ENCODE peak calls at places on chromosomes 5 and 9, in eight cellular contexts. One of them, this sample, is unnamed.

GRCh38 chr5:15807248-15807647 is 307.3 kb downstream of the FBXL7 start:
- DNase-seq in IMR-90: peak; percentile 13
- DNase-seq in esophagus squamous epithelium: no peak
- DNase-seq in heart left ventricle: peak; percentile 24
- DNase-seq in tibial artery: no peak
- DNase-seq in PC-9: no peak
- DNase-seq in CD8-positive, alpha-beta T cell: no peak
- DNase-seq in brain microvascular endothelial cell: no peak
- DNase-seq in this sample: no peak

GRCh38 chr5:178241259-178241658 is 8.7 kb upstream of the PHYKPL start:
- DNase-seq in IMR-90: no peak
- DNase-seq in CD8-positive, alpha-beta T cell: no peak
- DNase-seq in PC-9: no peak
- DNase-seq in esophagus squamous epithelium: no peak
- DNase-seq in tibial artery: no peak
- DNase-seq in brain microvascular endothelial cell: no peak
- DNase-seq in heart left ventricle: peak; percentile 61
- DNase-seq in this sample: no peak

GRCh38 chr5:14173419-14174234 is 30.5 kb downstream of the TRIO start:
- DNase-seq in CD8-positive, alpha-beta T cell: no peak
- DNase-seq in PC-9: peak; percentile 78
- DNase-seq in esophagus squamous epithelium: no peak
- DNase-seq in heart left ventricle: no peak
- DNase-seq in brain microvascular endothelial cell: no peak
- DNase-seq in tibial artery: no peak
- DNase-seq in IMR-90: no peak
- DNase-seq in this sample: no peak

GRCh38 chr9:134622896-134623407 is 18.7 kb upstream of the COL5A1 start:
- DNase-seq in IMR-90: no peak
- DNase-seq in esophagus squamous epithelium: no peak
- DNase-seq in brain microvascular endothelial cell: no peak
- DNase-seq in PC-9: no peak
- DNase-seq in tibial artery: peak; percentile 66
- DNase-seq in CD8-positive, alpha-beta T cell: no peak
- DNase-seq in heart left ventricle: no peak
- DNase-seq in this sample: no peak

GRCh38 chr9:16729656-16730055 is 140.8 kb downstream of the BNC2 start:
- DNase-seq in IMR-90: peak; percentile 19
- DNase-seq in esophagus squamous epithelium: no peak
- DNase-seq in heart left ventricle: no peak
- DNase-seq in tibial artery: no peak
- DNase-seq in brain microvascular endothelial cell: no peak
- DNase-seq in PC-9: no peak
- DNase-seq in CD8-positive, alpha-beta T cell: no peak
- DNase-seq in this sample: no peak

GRCh38 chr5:150295741-150296486 is 6.3 kb upstream of the CAMK2A start:
- DNase-seq in esophagus squamous epithelium: no peak
- DNase-seq in PC-9: no peak
- DNase-seq in CD8-positive, alpha-beta T cell: no peak
- DNase-seq in brain microvascular endothelial cell: no peak
- DNase-seq in IMR-90: no peak
- DNase-seq in tibial artery: no peak
- DNase-seq in heart left ventricle: no peak
- DNase-seq in this sample: peak; percentile 59

GRCh38 chr9:94157408-94157801 is 73.1 kb downstream of the PTPDC1 start:
- DNase-seq in PC-9: no peak
- DNase-seq in CD8-positive, alpha-beta T cell: no peak
- DNase-seq in esophagus squamous epithelium: no peak
- DNase-seq in IMR-90: no peak
- DNase-seq in tibial artery: no peak
- DNase-seq in brain microvascular endothelial cell: no peak
- DNase-seq in heart left ventricle: no peak
- DNase-seq in this sample: no peak

GRCh38 chr9:38298904-38299303 is 93.6 kb upstream of the ALDH1B1 start:
- DNase-seq in PC-9: no peak
- DNase-seq in heart left ventricle: no peak
- DNase-seq in esophagus squamous epithelium: no peak
- DNase-seq in tibial artery: no peak
- DNase-seq in IMR-90: no peak
- DNase-seq in CD8-positive, alpha-beta T cell: no peak
- DNase-seq in brain microvascular endothelial cell: no peak
- DNase-seq in this sample: no peak

GRCh38 chr9:122228906-122229837 is at the start of gene LHX6:
- DNase-seq in PC-9: no peak
- DNase-seq in tibial artery: no peak
- DNase-seq in CD8-positive, alpha-beta T cell: no peak
- DNase-seq in brain microvascular endothelial cell: peak; percentile 15
- DNase-seq in IMR-90: peak; percentile 47
- DNase-seq in heart left ventricle: peak; percentile 49
- DNase-seq in esophagus squamous epithelium: no peak
- DNase-seq in this sample: no peak

GRCh38 chr9:129287595-129288305 is 109.7 kb upstream of the IER5L start:
- DNase-seq in heart left ventricle: no peak
- DNase-seq in esophagus squamous epithelium: no peak
- DNase-seq in CD8-positive, alpha-beta T cell: no peak
- DNase-seq in IMR-90: no peak
- DNase-seq in brain microvascular endothelial cell: no peak
- DNase-seq in tibial artery: peak; percentile 57
- DNase-seq in PC-9: no peak
- DNase-seq in this sample: peak; percentile 61

GRCh38 chr9:19828586-19828985 is 39.7 kb upstream of the SLC24A2 start:
- DNase-seq in brain microvascular endothelial cell: no peak
- DNase-seq in IMR-90: no peak
- DNase-seq in PC-9: no peak
- DNase-seq in tibial artery: no peak
- DNase-seq in CD8-positive, alpha-beta T cell: no peak
- DNase-seq in heart left ventricle: no peak
- DNase-seq in esophagus squamous epithelium: no peak
- DNase-seq in this sample: no peak

GRCh38 chr5:136979131-136979530 is 520.0 kb downstream of the SPOCK1 start:
- DNase-seq in CD8-positive, alpha-beta T cell: no peak
- DNase-seq in tibial artery: no peak
- DNase-seq in IMR-90: peak; percentile 11
- DNase-seq in PC-9: peak; percentile 45
- DNase-seq in esophagus squamous epithelium: no peak
- DNase-seq in heart left ventricle: no peak
- DNase-seq in brain microvascular endothelial cell: no peak
- DNase-seq in this sample: no peak

GRCh38 chr9:122370869-122371467 is at the start of gene PTGS1:
- DNase-seq in PC-9: peak; percentile 43
- DNase-seq in brain microvascular endothelial cell: no peak
- DNase-seq in tibial artery: no peak
- DNase-seq in esophagus squamous epithelium: no peak
- DNase-seq in CD8-positive, alpha-beta T cell: peak; percentile 9
- DNase-seq in IMR-90: peak; percentile 38
- DNase-seq in heart left ventricle: peak; percentile 61
- DNase-seq in this sample: peak; percentile 75

GRCh38 chr9:92276223-92277007 is 17.1 kb downstream of the IARS1 start:
- DNase-seq in brain microvascular endothelial cell: no peak
- DNase-seq in IMR-90: no peak
- DNase-seq in tibial artery: no peak
- DNase-seq in heart left ventricle: no peak
- DNase-seq in esophagus squamous epithelium: no peak
- DNase-seq in CD8-positive, alpha-beta T cell: no peak
- DNase-seq in PC-9: no peak
- DNase-seq in this sample: no peak

GRCh38 chr5:180421672-180422071 is 68.5 kb upstream of the GFPT2 start:
- DNase-seq in brain microvascular endothelial cell: no peak
- DNase-seq in heart left ventricle: no peak
- DNase-seq in PC-9: no peak
- DNase-seq in CD8-positive, alpha-beta T cell: no peak
- DNase-seq in tibial artery: no peak
- DNase-seq in esophagus squamous epithelium: no peak
- DNase-seq in IMR-90: no peak
- DNase-seq in this sample: no peak

GRCh38 chr5:73363911-73364730 is 84.5 kb downstream of the FOXD1 start:
- DNase-seq in PC-9: no peak
- DNase-seq in brain microvascular endothelial cell: no peak
- DNase-seq in CD8-positive, alpha-beta T cell: no peak
- DNase-seq in tibial artery: no peak
- DNase-seq in heart left ventricle: no peak
- DNase-seq in IMR-90: peak; percentile 80
- DNase-seq in esophagus squamous epithelium: no peak
- DNase-seq in this sample: no peak

GRCh38 chr5:1315709-1316587 is 21.1 kb upstream of the TERT start:
- DNase-seq in IMR-90: no peak
- DNase-seq in esophagus squamous epithelium: no peak
- DNase-seq in PC-9: peak; percentile 95
- DNase-seq in tibial artery: peak; percentile 43
- DNase-seq in CD8-positive, alpha-beta T cell: peak; percentile 34
- DNase-seq in heart left ventricle: no peak
- DNase-seq in brain microvascular endothelial cell: no peak
- DNase-seq in this sample: peak; percentile 32

GRCh38 chr5:143241892-143242291 is 161.6 kb downstream of the NR3C1 start:
- DNase-seq in PC-9: no peak
- DNase-seq in heart left ventricle: no peak
- DNase-seq in IMR-90: peak; percentile 75
- DNase-seq in brain microvascular endothelial cell: no peak
- DNase-seq in esophagus squamous epithelium: no peak
- DNase-seq in CD8-positive, alpha-beta T cell: no peak
- DNase-seq in tibial artery: no peak
- DNase-seq in this sample: no peak
- H3K27ac ChIP-seq in PC-9: peak overlapping the region; percentile 91
- H3K27ac ChIP-seq in heart left ventricle: no peak overlapping the region
- H3K27ac ChIP-seq in IMR-90: no peak overlapping the region
- H3K27ac ChIP-seq in brain microvascular endothelial cell: no peak overlapping the region
- H3K27ac ChIP-seq in esophagus squamous epithelium: no peak overlapping the region
- H3K27ac ChIP-seq in CD8-positive, alpha-beta T cell: no peak overlapping the region
- H3K27ac ChIP-seq in tibial artery: no peak overlapping the region
- H3K27ac ChIP-seq in this sample: no peak overlapping the region

GRCh38 chr5:175712313-175712680 is 54.4 kb downstream of the HRH2 start:
- DNase-seq in CD8-positive, alpha-beta T cell: no peak
- DNase-seq in esophagus squamous epithelium: no peak
- DNase-seq in tibial artery: no peak
- DNase-seq in IMR-90: no peak
- DNase-seq in brain microvascular endothelial cell: no peak
- DNase-seq in heart left ventricle: no peak
- DNase-seq in PC-9: no peak
- DNase-seq in this sample: no peak

GRCh38 chr5:175712681-175713085 is 54.8 kb downstream of the HRH2 start:
- DNase-seq in IMR-90: no peak
- DNase-seq in brain microvascular endothelial cell: no peak
- DNase-seq in heart left ventricle: no peak
- DNase-seq in tibial artery: peak; percentile 43
- DNase-seq in PC-9: no peak
- DNase-seq in esophagus squamous epithelium: no peak
- DNase-seq in CD8-positive, alpha-beta T cell: no peak
- DNase-seq in this sample: no peak

GRCh38 chr5:175711472-175712312 is 53.8 kb downstream of the HRH2 start:
- DNase-seq in heart left ventricle: no peak
- DNase-seq in tibial artery: peak; percentile 34
- DNase-seq in IMR-90: no peak
- DNase-seq in PC-9: no peak
- DNase-seq in brain microvascular endothelial cell: no peak
- DNase-seq in CD8-positive, alpha-beta T cell: no peak
- DNase-seq in esophagus squamous epithelium: no peak
- DNase-seq in this sample: peak; percentile 40

GRCh38 chr5:175710361-175710760 is 52.5 kb downstream of the HRH2 start:
- DNase-seq in brain microvascular endothelial cell: no peak
- DNase-seq in PC-9: no peak
- DNase-seq in IMR-90: no peak
- DNase-seq in esophagus squamous epithelium: no peak
- DNase-seq in tibial artery: peak; percentile 64
- DNase-seq in heart left ventricle: no peak
- DNase-seq in CD8-positive, alpha-beta T cell: no peak
- DNase-seq in this sample: peak; percentile 48

DNA sequence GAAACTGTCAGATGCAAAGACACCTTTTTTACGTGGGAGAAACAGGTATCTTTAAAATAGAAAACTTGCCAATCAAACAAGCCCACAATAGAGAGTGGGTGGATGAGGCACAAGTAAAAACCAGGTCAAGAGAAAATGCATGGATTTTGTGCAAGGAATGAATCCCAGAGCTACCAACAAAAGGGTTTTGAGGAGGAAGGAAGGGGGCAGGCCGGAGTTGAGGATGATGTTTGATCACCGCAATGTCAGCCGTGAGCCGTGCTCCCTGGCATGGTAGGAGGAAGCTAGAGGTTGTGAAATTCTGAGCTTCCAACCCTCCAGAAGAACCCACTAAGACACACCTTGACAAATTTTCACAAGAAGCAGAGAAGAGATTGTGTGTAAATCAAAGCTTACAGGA is 53.2 kb downstream of the HRH2 start:
- DNase-seq in PC-9: no peak
- DNase-seq in tibial artery: peak; percentile 7
- DNase-seq in brain microvascular endothelial cell: no peak
- DNase-seq in CD8-positive, alpha-beta T cell: no peak
- DNase-seq in IMR-90: no peak
- DNase-seq in heart left ventricle: no peak
- DNase-seq in esophagus squamous epithelium: no peak
- DNase-seq in this sample: no peak
- H3K36me3 ChIP-seq in PC-9: no peaks in the 10 kb centered on the region
- H3K36me3 ChIP-seq in tibial artery: no peaks in the 10 kb centered on the region
- H3K36me3 ChIP-seq in brain microvascular endothelial cell: no peaks in the 10 kb centered on the region
- H3K36me3 ChIP-seq in CD8-positive, alpha-beta T cell: no peaks in the 10 kb centered on the region
- H3K36me3 ChIP-seq in IMR-90: no peaks in the 10 kb centered on the region
- H3K36me3 ChIP-seq in heart left ventricle: no peaks in the 10 kb centered on the region
- H3K36me3 ChIP-seq in esophagus squamous epithelium: no peaks in the 10 kb centered on the region
- H3K36me3 ChIP-seq in this sample: no peaks in the 10 kb centered on the region

DNA sequence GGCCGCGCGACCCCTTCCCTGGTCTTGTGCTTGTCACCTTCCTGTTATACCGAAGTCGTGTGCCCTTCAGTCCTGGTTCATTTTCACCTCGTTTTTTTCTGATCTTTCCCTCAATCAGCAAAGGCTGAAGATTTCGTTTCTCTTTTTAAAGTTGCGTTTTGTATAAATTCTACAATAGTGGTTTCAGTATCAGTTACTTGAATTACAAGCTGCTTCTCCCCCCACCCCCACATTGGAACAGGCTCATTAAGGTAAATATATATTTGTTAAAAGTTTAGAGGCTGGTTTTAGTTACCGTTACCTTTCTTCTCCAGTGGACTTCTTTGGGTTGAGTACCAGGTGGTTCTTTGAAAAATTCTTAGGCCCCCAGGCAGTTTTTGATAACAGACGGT is 890 bp downstream of the SUB1 start:
- DNase-seq in CD8-positive, alpha-beta T cell: no peak
- DNase-seq in PC-9: no peak
- DNase-seq in brain microvascular endothelial cell: no peak
- DNase-seq in esophagus squamous epithelium: no peak
- DNase-seq in IMR-90: no peak
- DNase-seq in tibial artery: no peak
- DNase-seq in heart left ventricle: no peak
- DNase-seq in this sample: no peak
- H3K27ac ChIP-seq in CD8-positive, alpha-beta T cell: peak overlapping the region; percentile 100
- H3K27ac ChIP-seq in PC-9: peak overlapping the region; percentile 77
- H3K27ac ChIP-seq in brain microvascular endothelial cell: peak overlapping the region; percentile 90
- H3K27ac ChIP-seq in esophagus squamous epithelium: peak overlapping the region; percentile 100
- H3K27ac ChIP-seq in IMR-90: peak overlapping the region; percentile 91
- H3K27ac ChIP-seq in tibial artery: peak overlapping the region; percentile 99
- H3K27ac ChIP-seq in heart left ventricle: peak overlapping the region; percentile 99
- H3K27ac ChIP-seq in this sample: no peak overlapping the region

DNA sequence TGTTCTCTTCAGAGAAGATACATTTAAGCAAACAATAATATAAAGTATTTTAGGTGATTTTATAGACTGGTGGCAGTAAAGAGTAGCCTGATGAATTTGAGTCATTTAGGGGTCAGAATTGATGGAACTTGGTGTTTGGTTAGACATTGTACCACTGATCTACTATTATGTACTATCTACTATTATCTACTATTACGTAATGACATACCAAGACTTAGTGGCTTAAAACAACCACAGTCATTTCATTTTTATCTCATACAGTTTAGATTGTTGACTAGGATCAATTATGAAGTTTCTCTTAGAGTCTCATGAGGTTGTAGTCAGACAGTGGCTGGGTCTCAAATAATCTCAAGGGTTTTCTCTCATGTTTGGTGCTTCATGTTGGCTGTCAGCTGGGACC is 54.0 kb downstream of the PPIP5K2 start:
- DNase-seq in heart left ventricle: no peak
- DNase-seq in esophagus squamous epithelium: no peak
- DNase-seq in tibial artery: no peak
- DNase-seq in CD8-positive, alpha-beta T cell: no peak
- DNase-seq in PC-9: no peak
- DNase-seq in brain microvascular endothelial cell: no peak
- DNase-seq in IMR-90: no peak
- DNase-seq in this sample: no peak
- H3K36me3 ChIP-seq in heart left ventricle: no peaks in the 10 kb centered on the region
- H3K36me3 ChIP-seq in esophagus squamous epithelium: no peaks in the 10 kb centered on the region
- H3K36me3 ChIP-seq in tibial artery: peaks cover 28% of the 10 kb centered on the region
- H3K36me3 ChIP-seq in CD8-positive, alpha-beta T cell: peaks cover 2% of the 10 kb centered on the region
- H3K36me3 ChIP-seq in PC-9: peaks cover 5% of the 10 kb centered on the region
- H3K36me3 ChIP-seq in brain microvascular endothelial cell: no peaks in the 10 kb centered on the region
- H3K36me3 ChIP-seq in IMR-90: peaks cover 5% of the 10 kb centered on the region
- H3K36me3 ChIP-seq in this sample: no peaks in the 10 kb centered on the region